ENCODE peak calls at places on chromosome 10, in five cellular contexts. One of them, this sample, is unnamed.
A peak's percentile ranks its signal among the peaks of the same experiment; 100 is the strongest.

GRCh38 chr10:69807122-69807521 is 5.4 kb downstream of the COL13A1 start:
- DNase-seq in K562: no peak
- DNase-seq in H1: no peak
- DNase-seq in SK-N-SH: no peak
- DNase-seq in HepG2: no peak
- DNase-seq in this sample: peak; percentile 84

GRCh38 chr10:27035163-27035562 is 65.1 kb downstream of the ANKRD26 start:
- DNase-seq in K562: no peak
- DNase-seq in H1: no peak
- DNase-seq in SK-N-SH: no peak
- DNase-seq in HepG2: no peak
- DNase-seq in this sample: no peak

GRCh38 chr10:88791924-88792323 is 10.6 kb upstream of the LIPM start:
- DNase-seq in K562: peak; percentile 1
- DNase-seq in H1: no peak
- DNase-seq in SK-N-SH: peak; percentile 19
- DNase-seq in HepG2: peak; percentile 8
- DNase-seq in this sample: peak; percentile 8

GRCh38 chr10:60446070-60446833 is 56.6 kb upstream of the ANK3 start:
- DNase-seq in K562: no peak
- DNase-seq in H1: no peak
- DNase-seq in SK-N-SH: no peak
- DNase-seq in HepG2: no peak
- DNase-seq in this sample: no peak

GRCh38 chr10:35607475-35608316 is 2.6 kb downstream of the GJD4 start:
- DNase-seq in K562: no peak
- DNase-seq in H1: no peak
- DNase-seq in SK-N-SH: peak; percentile 71
- DNase-seq in HepG2: no peak
- DNase-seq in this sample: no peak

GRCh38 chr10:44173558-44173894 is 211.4 kb downstream of the CXCL12 start:
- DNase-seq in K562: no peak
- DNase-seq in H1: no peak
- DNase-seq in SK-N-SH: no peak
- DNase-seq in HepG2: no peak
- DNase-seq in this sample: peak; percentile 52

GRCh38 chr10:99527526-99528255 is 5.1 kb upstream of the NKX2-3 start:
- DNase-seq in K562: no peak
- DNase-seq in H1: peak; percentile 71
- DNase-seq in SK-N-SH: peak; percentile 39
- DNase-seq in HepG2: no peak
- DNase-seq in this sample: no peak

GRCh38 chr10:6221971-6222751 is 19.4 kb downstream of the PFKFB3 start:
- DNase-seq in K562: no peak
- DNase-seq in H1: no peak
- DNase-seq in SK-N-SH: peak; percentile 67
- DNase-seq in HepG2: peak; percentile 59
- DNase-seq in this sample: peak; percentile 29

GRCh38 chr10:76051007-76051936 is 619.8 kb downstream of the LRMDA start:
- DNase-seq in K562: no peak
- DNase-seq in H1: no peak
- DNase-seq in SK-N-SH: no peak
- DNase-seq in HepG2: peak; percentile 100
- DNase-seq in this sample: no peak

GRCh38 chr10:126422561-126422960 is 34.3 kb upstream of the ADAM12 start:
- DNase-seq in K562: no peak
- DNase-seq in H1: no peak
- DNase-seq in SK-N-SH: no peak
- DNase-seq in HepG2: no peak
- DNase-seq in this sample: peak; percentile 10

GRCh38 chr10:4851846-4852245 is 25.8 kb downstream of the AKR1E2 start:
- DNase-seq in K562: no peak
- DNase-seq in H1: no peak
- DNase-seq in SK-N-SH: no peak
- DNase-seq in HepG2: no peak
- DNase-seq in this sample: no peak

GRCh38 chr10:132027423-132027983 is 38.2 kb upstream of the JAKMIP3 start:
- DNase-seq in K562: no peak
- DNase-seq in H1: no peak
- DNase-seq in SK-N-SH: no peak
- DNase-seq in HepG2: peak; percentile 6
- DNase-seq in this sample: peak; percentile 53

GRCh38 chr10:59011972-59012632 is 164.3 kb upstream of the PHYHIPL start:
- DNase-seq in K562: no peak
- DNase-seq in H1: no peak
- DNase-seq in SK-N-SH: no peak
- DNase-seq in HepG2: no peak
- DNase-seq in this sample: no peak

GRCh38 chr10:63628526-63629362 is 107.5 kb downstream of the REEP3 start:
- DNase-seq in K562: peak; percentile 80
- DNase-seq in H1: no peak
- DNase-seq in SK-N-SH: peak; percentile 67
- DNase-seq in HepG2: peak; percentile 23
- DNase-seq in this sample: no peak

GRCh38 chr10:133060022-133060421 is 27.7 kb upstream of the ADGRA1 start:
- DNase-seq in K562: no peak
- DNase-seq in H1: no peak
- DNase-seq in SK-N-SH: no peak
- DNase-seq in HepG2: no peak
- DNase-seq in this sample: no peak
- H3K9ac ChIP-seq in K562: no peak overlapping the region
- H3K9ac ChIP-seq in H1: no peak overlapping the region
- H3K9ac ChIP-seq in SK-N-SH: no peak overlapping the region
- H3K9ac ChIP-seq in HepG2: no peak overlapping the region
- H3K9ac ChIP-seq in this sample: no peak overlapping the region

GRCh38 chr10:30557884-30558283 is 71.7 kb downstream of the LYZL2 start:
- DNase-seq in K562: peak; percentile 41
- DNase-seq in H1: no peak
- DNase-seq in SK-N-SH: no peak
- DNase-seq in HepG2: peak; percentile 82
- DNase-seq in this sample: peak; percentile 47
- TF ChIP-seq USF2 in K562: no peak
- TF ChIP-seq USF2 in H1: no peak
- TF ChIP-seq USF2 in SK-N-SH: no peak
- TF ChIP-seq USF2 in HepG2: no peak
- TF ChIP-seq USF2 in this sample: no peak

GRCh38 chr10:82361317-82361716 is 486.3 kb downstream of the NRG3 start:
- DNase-seq in K562: no peak
- DNase-seq in H1: no peak
- DNase-seq in SK-N-SH: no peak
- DNase-seq in HepG2: no peak
- DNase-seq in this sample: no peak
- H3K4me3 ChIP-seq in K562: no peak overlapping the region
- H3K4me3 ChIP-seq in H1: no peak overlapping the region
- H3K4me3 ChIP-seq in SK-N-SH: no peak overlapping the region
- H3K4me3 ChIP-seq in HepG2: no peak overlapping the region
- H3K4me3 ChIP-seq in this sample: no peak overlapping the region

GRCh38 chr10:72333111-72334012 is 21.4 kb downstream of the DNAJB12 start:
- DNase-seq in K562: no peak
- DNase-seq in H1: no peak
- DNase-seq in SK-N-SH: no peak
- DNase-seq in HepG2: no peak
- DNase-seq in this sample: no peak
- H3K9ac ChIP-seq in K562: no peak overlapping the region
- H3K9ac ChIP-seq in H1: no peak overlapping the region
- H3K9ac ChIP-seq in SK-N-SH: no peak overlapping the region
- H3K9ac ChIP-seq in HepG2: no peak overlapping the region
- H3K9ac ChIP-seq in this sample: no peak overlapping the region

DNA sequence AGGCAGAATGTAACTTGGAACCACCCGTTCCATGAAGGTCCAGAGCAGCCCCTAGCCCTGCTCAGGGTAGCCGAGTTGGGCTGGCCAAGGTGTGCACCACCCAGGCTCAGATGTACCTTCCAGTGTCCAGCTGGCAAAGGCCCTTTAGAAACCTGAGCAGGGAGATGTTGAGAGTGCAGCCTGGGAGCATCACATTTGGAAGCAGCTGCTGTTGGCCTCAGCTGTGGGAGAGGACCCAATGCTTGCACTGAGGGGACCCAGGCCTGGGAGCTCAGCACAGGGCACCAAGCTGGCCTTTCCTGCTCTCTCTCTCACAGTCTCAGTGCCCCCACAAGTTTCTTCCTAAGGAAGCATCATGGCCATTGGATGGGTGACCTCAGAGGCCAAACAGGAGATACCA is 33.5 kb downstream of the ANXA8 start:
- DNase-seq in K562: no peak
- DNase-seq in H1: no peak
- DNase-seq in SK-N-SH: no peak
- DNase-seq in HepG2: no peak
- DNase-seq in this sample: no peak
- TF ChIP-seq USF2 in K562: no peak
- TF ChIP-seq USF2 in H1: no peak
- TF ChIP-seq USF2 in SK-N-SH: no peak
- TF ChIP-seq USF2 in HepG2: no peak
- TF ChIP-seq USF2 in this sample: no peak

GRCh38 chr10:10149899-10150298 is 867.8 kb upstream of the CELF2 start:
- DNase-seq in K562: no peak
- DNase-seq in H1: no peak
- DNase-seq in SK-N-SH: no peak
- DNase-seq in HepG2: no peak
- DNase-seq in this sample: no peak
- H3K4me3 ChIP-seq in K562: no peak overlapping the region
- H3K4me3 ChIP-seq in H1: no peak overlapping the region
- H3K4me3 ChIP-seq in SK-N-SH: no peak overlapping the region
- H3K4me3 ChIP-seq in HepG2: no peak overlapping the region
- H3K4me3 ChIP-seq in this sample: no peak overlapping the region

DNA sequence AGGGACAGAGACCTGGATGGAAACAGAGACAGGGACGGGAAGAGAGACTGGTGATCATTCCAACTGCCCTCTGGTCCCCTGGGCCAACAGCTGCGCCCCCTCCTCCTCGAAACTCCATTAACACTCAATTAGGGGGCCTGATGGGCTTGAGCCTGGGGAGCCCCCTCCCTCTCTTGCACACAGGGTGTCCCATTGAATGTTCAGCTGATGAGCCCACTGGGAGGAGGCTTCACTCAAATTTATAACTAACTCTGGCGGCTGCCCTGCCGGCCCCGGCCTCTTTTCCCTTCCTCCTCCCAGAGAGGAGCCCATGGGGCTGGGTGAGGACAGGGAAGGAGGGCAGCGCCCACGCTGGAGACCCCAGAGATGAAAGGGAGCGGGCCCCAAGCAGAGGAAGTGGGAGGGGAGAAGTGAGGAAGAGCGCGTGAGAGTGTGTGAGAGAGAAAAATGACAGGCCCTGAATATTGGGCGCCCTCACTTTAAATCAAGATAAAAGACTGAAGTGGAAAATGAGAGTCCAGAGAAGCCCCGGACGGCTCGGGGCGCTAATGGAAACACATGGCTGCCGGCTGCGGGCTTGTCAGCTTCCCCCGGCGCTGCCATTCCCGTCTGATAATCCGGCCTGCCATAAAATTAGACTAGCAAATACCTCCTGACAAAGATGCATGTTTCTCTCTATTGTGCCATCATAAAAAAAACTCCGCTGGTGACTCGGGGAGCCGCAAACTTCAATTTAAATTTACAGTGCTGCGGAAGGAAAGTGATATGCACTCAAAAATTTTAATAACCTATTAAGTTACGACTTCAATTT is 58.0 kb upstream of the PAX2 start:
- DNase-seq in K562: no peak
- DNase-seq in H1: no peak
- DNase-seq in SK-N-SH: peak; percentile 81
- DNase-seq in HepG2: no peak
- DNase-seq in this sample: no peak
- H3K9ac ChIP-seq in K562: no peak overlapping the region
- H3K9ac ChIP-seq in H1: no peak overlapping the region
- H3K9ac ChIP-seq in SK-N-SH: no peak overlapping the region
- H3K9ac ChIP-seq in HepG2: no peak overlapping the region
- H3K9ac ChIP-seq in this sample: no peak overlapping the region

This sample was measured in IMR-90.